ENCODE peak calls at places on chromosomes 13 and 19, in five cellular contexts. L is activated naive CD8-positive, alpha-beta T cell treated with anti-CD3 and anti-CD28 coated beads for 36 hours; K is Calu3; E is left cardiac atrium; T is NCI-H1092. Z is an unnamed sample.

GRCh38 chr19:17406039-17406886 is 833 bp upstream of the BST2 start:
- DNase-seq in L (peak), K (no peak), E (no peak), T (no peak), Z (no peak)

GRCh38 chr13:93794197-93794885 is 567.7 kb downstream of the GPC6 start:
- DNase-seq in L (peak), K (no peak), E (no peak), T (no peak), Z (no peak)

GRCh38 chr19:53136432-53136831 is 3.7 kb upstream of the ZNF415 start:
- DNase-seq in L (no peak), K (no peak), E (no peak), T (no peak), Z (no peak)

GRCh38 chr19:39390759-39391592 is at the start of the genes MED29 and PAF1:
- DNase-seq in L (peak), K (peak), E (peak), T (peak), Z (peak)

GRCh38 chr13:99314640-99315176 is 7.5 kb upstream of the GPR183 start:
- DNase-seq in L (peak), K (no peak), E (no peak), T (no peak), Z (no peak)

GRCh38 chr19:29831686-29832085 is 19.9 kb downstream of the CCNE1 start:
- DNase-seq in L (no peak), K (no peak), E (no peak), T (no peak), Z (no peak)

GRCh38 chr19:30682576-30683536 is 310.7 kb downstream of the ZNF536 start:
- DNase-seq in L (peak), K (peak), E (peak), T (no peak), Z (peak)

GRCh38 chr19:39196320-39196719 is 444 bp upstream of the NCCRP1 start:
- DNase-seq in L (no peak), K (no peak), E (no peak), T (no peak), Z (no peak)

GRCh38 chr19:43474986-43475705 is 9.7 kb upstream of the LYPD3 start:
- DNase-seq in L (peak), K (peak), E (peak), T (peak), Z (peak)

GRCh38 chr13:91922969-91923592 is 524.7 kb downstream of the GPC5 start:
- DNase-seq in L (no peak), K (no peak), E (no peak), T (no peak), Z (no peak)

GRCh38 chr13:100542546-100543156 is 45.9 kb downstream of the GGACT start:
- DNase-seq in L (no peak), K (no peak), E (no peak), T (no peak), Z (no peak)

GRCh38 chr19:55418185-55418584 is 10.6 kb upstream of the UBE2S start:
- DNase-seq in L (peak), K (peak), E (peak), T (no peak), Z (peak)

GRCh38 chr13:52399037-52399436 is 6.9 kb downstream of the THSD1 start:
- DNase-seq in L (no peak), K (no peak), E (no peak), T (no peak), Z (no peak)

GRCh38 chr13:76677047-76677446 is 209.2 kb downstream of the KCTD12 start:
- DNase-seq in L (no peak), K (no peak), E (peak), T (no peak), Z (peak)

GRCh38 chr19:33175886-33176669 is 18.1 kb upstream of the LRP3 start:
- DNase-seq in L (peak), K (peak), E (peak), T (no peak), Z (peak)

GRCh38 chr13:25687622-25688225 is 315.9 kb downstream of the ATP8A2 start:
- DNase-seq in L (no peak), K (no peak), E (no peak), T (peak), Z (peak)

GRCh38 chr13:77333521-77334083 is 6.7 kb upstream of the MYCBP2 start:
- DNase-seq in L (no peak), K (no peak), E (no peak), T (no peak), Z (peak)

GRCh38 chr13:113777311-113778260 is 18.6 kb downstream of the TMEM255B start:
- DNase-seq in L (no peak), K (no peak), E (no peak), T (no peak), Z (no peak)

GRCh38 chr13:20610006-20610405 is 43.0 kb downstream of the IFT88 start:
- DNase-seq in L (no peak), K (no peak), E (no peak), T (no peak), Z (no peak)